ENCODE peak calls at places on chromosomes 7 and 10, in eight cellular contexts. D, N, Q, L, K, H, J and G are unnamed samples.

GRCh38 chr10:113604572-113604971 is 51.7 kb downstream of the HABP2 start:
- DNase-seq in D (no peak), K (no peak), Q (no peak), J (no peak), L (no peak), N (no peak), H (no peak), G (no peak)

GRCh38 chr7:141291541-141291940 is 217.7 kb downstream of the TMEM178B start:
- DNase-seq in K (no peak), J (no peak), H (no peak), L (no peak), Q (no peak), D (no peak), N (no peak), G (no peak)

GRCh38 chr7:114269714-114270113 is 144.9 kb upstream of the FOXP2 start:
- DNase-seq in D (no peak), L (no peak), J (no peak), H (no peak), K (no peak), N (no peak), Q (no peak), G (no peak)

GRCh38 chr7:41058986-41059741 is 643.7 kb downstream of the INHBA start:
- DNase-seq in Q (no peak), K (no peak), N (peak), J (peak), L (no peak), D (peak), H (no peak), G (no peak)

GRCh38 chr10:85012305-85012704 is 683.9 kb downstream of the CCSER2 start:
- DNase-seq in H (no peak), J (no peak), N (no peak), D (no peak), L (no peak), Q (no peak), K (no peak), G (no peak)

GRCh38 chr7:96314402-96315108 is 7.3 kb downstream of the SLC25A13 start:
- DNase-seq in N (peak), H (no peak), D (peak), K (no peak), J (no peak), L (no peak), Q (no peak), G (no peak)

GRCh38 chr7:83824214-83824613 is 175.3 kb upstream of the SEMA3E start:
- DNase-seq in D (peak), H (no peak), Q (no peak), J (no peak), N (peak), K (no peak), L (no peak), G (no peak)

GRCh38 chr7:30988346-30989005 is 24.7 kb downstream of the GHRHR start:
- DNase-seq in D (no peak), Q (no peak), H (no peak), N (peak), L (no peak), J (peak), K (peak), G (no peak)

GRCh38 chr10:77160679-77161078 is 476.9 kb downstream of the KCNMA1 start:
- DNase-seq in K (no peak), N (peak), D (peak), L (no peak), Q (no peak), H (no peak), J (peak), G (no peak)

GRCh38 chr7:75625868-75626267 is 112.9 kb downstream of the HIP1 start:
- DNase-seq in N (no peak), D (no peak), K (no peak), J (no peak), Q (no peak), L (no peak), H (no peak), G (no peak)

GRCh38 chr7:12635830-12636229 is 51.6 kb upstream of the ARL4A start:
- DNase-seq in J (no peak), L (no peak), Q (no peak), K (no peak), N (no peak), D (no peak), H (no peak), G (no peak)

GRCh38 chr10:12709516-12709915 is 292.0 kb downstream of the CCDC3 start:
- DNase-seq in L (no peak), K (no peak), N (peak), Q (no peak), H (no peak), J (no peak), D (peak), G (no peak)

GRCh38 chr7:135709508-135709907 is 18.5 kb downstream of the SLC13A4 start:
- DNase-seq in Q (no peak), K (no peak), N (no peak), J (no peak), H (no peak), L (no peak), D (no peak), G (no peak)

GRCh38 chr10:128036011-128036615 is 90.1 kb downstream of the MKI67 start:
- DNase-seq in L (no peak), H (no peak), D (no peak), Q (no peak), K (no peak), J (no peak), N (no peak), G (no peak)

GRCh38 chr7:30563326-30563942 is 31.2 kb upstream of the GARS1 start:
- DNase-seq in L (no peak), N (peak), J (no peak), D (peak), H (no peak), K (no peak), Q (no peak), G (no peak)

GRCh38 chr7:778968-779451 is 51.9 kb upstream of the PRKAR1B start:
- DNase-seq in J (no peak), D (no peak), K (no peak), N (no peak), H (no peak), L (no peak), Q (no peak), G (no peak)

GRCh38 chr7:36372156-36372555 is 17.5 kb upstream of the ANLN start:
- DNase-seq in J (no peak), H (no peak), K (no peak), Q (no peak), L (no peak), N (peak), D (no peak), G (no peak)

GRCh38 chr10:132714096-132714721 is 71.7 kb downstream of the NKX6-2 start:
- DNase-seq in J (no peak), Q (no peak), D (no peak), N (no peak), H (no peak), L (no peak), K (peak), G (no peak)

GRCh38 chr10:88066876-88067275 is 203.5 kb downstream of the PTEN start:
- DNase-seq in J (no peak), L (no peak), D (no peak), H (no peak), N (no peak), K (no peak), Q (no peak), G (no peak)

GRCh38 chr7:50531928-50532327 is 33.3 kb downstream of the DDC start:
- DNase-seq in Q (no peak), J (no peak), D (peak), H (no peak), K (no peak), N (peak), L (no peak), G (no peak)

GRCh38 chr10:79176052-79176501 is 107.3 kb downstream of the ZMIZ1 start:
- DNase-seq in L (no peak), J (no peak), H (no peak), D (peak), N (no peak), Q (no peak), K (no peak), G (no peak)

GRCh38 chr10:29446327-29446726 is 157.5 kb downstream of the LYZL1 start:
- DNase-seq in K (no peak), H (no peak), J (no peak), D (peak), L (no peak), N (no peak), Q (no peak), G (no peak)

GRCh38 chr10:102139281-102140110 is 6.7 kb downstream of the PPRC1 start:
- DNase-seq in H (no peak), J (no peak), Q (no peak), L (no peak), D (no peak), N (no peak), K (no peak), G (no peak)

GRCh38 chr7:157009778-157010587 is 480 bp downstream of the MNX1 start:
- DNase-seq in N (no peak), H (no peak), J (no peak), L (no peak), Q (no peak), K (no peak), D (no peak), G (no peak)

GRCh38 chr10:103685880-103686669 is 169.3 kb downstream of the SH3PXD2A start:
- DNase-seq in D (peak), K (peak), N (peak), J (peak), L (peak), Q (peak), H (no peak), G (peak)

GRCh38 chr7:132709971-132710567 is 133.8 kb upstream of the PLXNA4 start:
- DNase-seq in H (no peak), K (no peak), D (peak), Q (peak), N (peak), L (no peak), J (no peak), G (no peak)

GRCh38 chr10:44975487-44976331 is 2.9 kb downstream of the DEPP1 start:
- DNase-seq in H (no peak), Q (peak), D (peak), K (no peak), N (peak), J (no peak), L (no peak), G (no peak)

GRCh38 chr7:18495412-18496335 is at the start of gene HDAC9:
- DNase-seq in J (no peak), N (no peak), K (no peak), Q (peak), D (peak), L (peak), H (no peak), G (peak)

GRCh38 chr7:11427686-11428273 is 404.2 kb downstream of the THSD7A start:
- DNase-seq in D (peak), H (no peak), J (no peak), Q (no peak), N (peak), K (no peak), L (no peak), G (no peak)

GRCh38 chr10:62025901-62026879 is 124.7 kb downstream of the ARID5B start:
- DNase-seq in D (peak), K (no peak), L (no peak), N (peak), H (no peak), Q (no peak), J (no peak), G (no peak)

GRCh38 chr10:85508159-85508558 is 858.4 kb downstream of the GRID1 start:
- DNase-seq in Q (no peak), H (no peak), K (no peak), D (no peak), L (no peak), J (no peak), N (no peak), G (no peak)

GRCh38 chr7:18179058-18179457 is 151.4 kb upstream of the PRPS1L1 start:
- DNase-seq in L (no peak), H (no peak), N (peak), Q (no peak), K (no peak), J (no peak), D (no peak), G (no peak)

GRCh38 chr10:10797467-10797866 is 220.2 kb upstream of the CELF2 start:
- DNase-seq in L (no peak), Q (peak), D (no peak), J (no peak), N (no peak), H (no peak), K (no peak), G (peak)

GRCh38 chr10:86440874-86441838 is 74.6 kb upstream of the GRID1 start:
- DNase-seq in Q (no peak), K (no peak), L (no peak), J (no peak), H (no peak), N (peak), D (peak), G (no peak)

GRCh38 chr10:51224610-51225230 is 150.4 kb downstream of the PRKG1 start:
- DNase-seq in H (no peak), K (no peak), J (no peak), L (no peak), Q (no peak), N (no peak), D (peak), G (no peak)

GRCh38 chr10:126691456-126691855 is 21.0 kb upstream of the C10orf90 start:
- DNase-seq in D (no peak), Q (no peak), L (no peak), H (no peak), J (no peak), K (no peak), N (peak), G (no peak)

GRCh38 chr7:77269360-77270075 is 69.9 kb upstream of the FGL2 start:
- DNase-seq in Q (peak), J (no peak), D (peak), N (no peak), K (no peak), H (no peak), L (no peak), G (no peak)

GRCh38 chr7:111763221-111763791 is 201.0 kb upstream of the IMMP2L start:
- DNase-seq in K (no peak), L (no peak), Q (no peak), N (peak), J (no peak), H (no peak), D (peak), G (no peak)

GRCh38 chr10:64430690-64431323 is 909.6 kb downstream of the REEP3 start:
- DNase-seq in H (no peak), L (no peak), K (peak), D (no peak), J (peak), N (peak), Q (peak), G (no peak)

GRCh38 chr7:70525991-70526390 is 606.0 kb upstream of the GALNT17 start:
- DNase-seq in J (no peak), N (no peak), D (no peak), L (no peak), H (no peak), K (no peak), Q (no peak), G (no peak)

GRCh38 chr7:27656724-27657123 is 6.0 kb downstream of the HIBADH start:
- DNase-seq in L (no peak), D (no peak), K (no peak), J (no peak), N (no peak), H (no peak), Q (no peak), G (no peak)

GRCh38 chr7:27662490-27663205 is at the start of gene HIBADH:
- DNase-seq in L (peak), D (peak), N (peak), K (peak), H (peak), J (peak), Q (peak), G (peak)

GRCh38 chr7:27663989-27664331 is 1.3 kb upstream of the HIBADH start:
- DNase-seq in J (no peak), D (no peak), K (no peak), L (no peak), N (no peak), Q (no peak), H (no peak), G (no peak)

GRCh38 chr7:27661776-27662489 is 750 bp downstream of the HIBADH start:
- DNase-seq in L (peak), J (no peak), N (no peak), K (peak), Q (peak), H (no peak), D (peak), G (peak)
- TF ChIP-seq CTCF in L (no peak), J (no peak), N (no peak), K (no peak), Q (no peak), H (no peak), D (peak), G (no peak)

GRCh38 chr7:144513332-144513731 is 109.8 kb upstream of the NOBOX start:
- DNase-seq in D (no peak), N (peak), L (no peak), J (no peak), K (no peak), H (no peak), Q (no peak), G (no peak)
- TF ChIP-seq CTCF in D (no peak), N (peak), L (no peak), J (no peak), K (no peak), H (no peak), Q (no peak), G (no peak)

DNA sequence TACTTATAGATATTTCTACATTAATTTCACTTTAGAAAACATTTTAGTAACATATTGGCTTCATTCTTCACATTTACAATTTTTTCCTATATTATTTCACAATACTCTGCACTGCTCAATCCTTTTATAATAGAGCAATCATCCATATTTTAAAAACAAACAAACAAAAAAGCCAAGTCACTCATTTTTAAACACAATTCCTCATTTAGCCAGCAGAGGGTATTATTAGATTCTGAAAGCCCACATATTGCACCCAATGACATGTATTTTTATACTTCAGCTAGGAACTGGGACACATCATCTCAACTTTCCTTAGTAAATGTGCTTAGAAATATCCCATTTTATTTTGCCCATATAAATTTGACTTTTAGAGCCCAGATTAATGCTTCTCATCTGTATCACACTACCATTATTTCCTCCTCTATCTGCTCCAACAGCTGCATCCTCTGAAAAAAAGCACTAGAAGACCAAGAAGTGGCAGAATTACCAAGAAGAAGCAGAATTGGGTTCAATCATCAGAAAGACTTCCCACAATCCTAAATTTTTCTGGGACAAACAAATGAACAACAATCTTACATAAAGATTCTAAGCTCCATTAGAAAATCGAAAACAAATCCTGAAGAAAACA is 29.5 kb downstream of the CTNNA3 start:
- DNase-seq in J (no peak), Q (no peak), H (no peak), D (peak), N (peak), K (no peak), L (no peak), G (no peak)
- TF ChIP-seq CTCF in J (no peak), Q (peak), H (peak), D (peak), N (peak), K (no peak), L (no peak), G (peak)

GRCh38 chr7:2478800-2479199 is 2.6 kb upstream of the GRIFIN start:
- DNase-seq in Q (no peak), N (no peak), H (no peak), L (no peak), J (no peak), K (no peak), D (no peak), G (no peak)

GRCh38 chr7:2476298-2476697 is at the start of gene GRIFIN:
- DNase-seq in H (no peak), K (no peak), L (no peak), D (no peak), J (no peak), Q (no peak), N (no peak), G (no peak)

GRCh38 chr7:2476776-2477446 is 713 bp upstream of the GRIFIN start:
- DNase-seq in Q (no peak), H (no peak), N (no peak), K (no peak), D (no peak), J (no peak), L (no peak), G (no peak)

GRCh38 chr7:2478387-2478760 is 2.2 kb upstream of the GRIFIN start:
- DNase-seq in L (no peak), K (peak), Q (peak), D (no peak), H (no peak), J (peak), N (peak), G (peak)

DNA sequence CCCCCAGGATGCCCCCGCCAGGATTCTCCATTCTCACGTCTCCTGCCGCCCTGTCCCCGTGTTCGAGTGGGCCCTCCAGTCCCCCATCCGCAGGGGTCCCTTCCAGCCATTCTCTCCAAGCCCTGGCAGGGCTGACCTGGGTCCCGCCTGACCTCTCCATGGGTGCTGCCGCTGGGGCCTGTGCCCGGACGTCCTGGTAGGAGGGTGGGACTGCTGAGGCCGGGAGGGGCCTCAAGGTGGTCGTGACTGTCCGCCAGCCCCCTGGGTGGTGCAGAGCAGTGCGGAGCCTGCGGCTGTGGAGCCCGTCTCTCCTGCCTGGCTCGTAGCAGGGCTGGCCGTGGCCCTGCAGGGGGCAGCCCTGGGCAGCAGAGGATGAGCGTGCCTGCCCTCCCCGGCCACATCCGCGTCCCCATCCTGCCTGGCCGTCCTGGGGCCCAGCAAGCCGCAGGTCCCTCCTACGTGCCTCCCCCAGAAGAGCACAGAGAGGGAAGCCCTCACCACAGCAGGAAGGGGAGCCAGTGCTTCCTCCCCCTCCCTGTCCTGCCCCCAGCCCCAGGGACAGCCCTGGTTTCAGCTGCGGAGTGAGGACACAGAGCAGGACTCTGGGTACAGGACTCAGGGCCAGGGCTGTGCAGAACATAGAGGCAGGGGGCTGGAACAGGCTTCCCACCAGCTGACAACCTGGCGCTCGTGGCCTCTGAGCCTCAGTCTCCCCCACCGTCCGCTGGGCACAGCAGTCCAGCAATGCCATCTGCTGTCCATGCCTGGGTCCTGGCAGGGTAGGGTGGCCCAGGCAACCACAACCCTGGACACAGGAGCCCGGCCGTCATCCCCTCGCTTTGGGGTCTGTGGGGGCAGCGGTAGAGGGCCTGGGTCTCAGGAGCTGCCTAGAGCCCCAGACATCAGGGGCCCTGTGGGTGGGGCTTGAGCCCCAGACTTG is 1.5 kb upstream of the GRIFIN start:
- DNase-seq in J (peak), K (peak), H (no peak), L (peak), N (peak), Q (peak), D (peak), G (no peak)
- TF ChIP-seq CTCF in J (peak), K (peak), H (peak), L (peak), N (peak), Q (peak), D (peak), G (peak)